ENCODE peak calls at places on chromosomes 5 and 9, in eight cellular contexts. D is DND-41, P is body of pancreas, R is right atrium auricular region, S is fibroblast of lung, U is dorsolateral prefrontal cortex, X is foreskin fibroblast, H is Caco-2. L is an unnamed sample.

GRCh38 chr5:151571270-151572173 is 19.6 kb downstream of the FAT2 start:
- DNase-seq in X (no peak), U (no peak), H (no peak), P (no peak), S (no peak), R (no peak), D (no peak), L (no peak)

GRCh38 chr5:93503598-93504067 is 77.4 kb downstream of the NR2F1-AS1 start:
- DNase-seq in S (peak; percentile 97), H (no peak), P (no peak), D (no peak), R (no peak), X (peak; percentile 90), U (no peak), L (peak; percentile 96)

GRCh38 chr5:96977228-96977627 is 41.3 kb downstream of the LNPEP start:
- DNase-seq in P (no peak), U (no peak), R (no peak), D (no peak), S (no peak), H (no peak), X (no peak), L (no peak)

GRCh38 chr5:33462456-33462855 is 21.7 kb downstream of the TARS1 start:
- DNase-seq in S (peak; percentile 66), R (no peak), U (no peak), X (no peak), D (no peak), H (no peak), P (no peak), L (no peak)

GRCh38 chr9:119368681-119369581 is at the start of gene BRINP1:
- DNase-seq in X (no peak), H (no peak), P (peak; percentile 15), S (peak; percentile 74), D (no peak), R (no peak), U (peak; percentile 73), L (peak; percentile 23)

GRCh38 chr5:4230531-4230904 is 634.9 kb downstream of the IRX1 start:
- DNase-seq in H (no peak), D (no peak), R (no peak), U (no peak), P (no peak), S (no peak), X (no peak), L (no peak)

GRCh38 chr5:134249469-134250379 is 23.9 kb upstream of the PPP2CA start:
- DNase-seq in R (no peak), H (no peak), X (peak; percentile 66), P (no peak), S (no peak), U (no peak), D (no peak), L (no peak)

GRCh38 chr5:76547242-76547890 is 75.8 kb downstream of the F2RL2 start:
- DNase-seq in X (no peak), S (no peak), R (no peak), U (no peak), D (no peak), H (no peak), P (peak; percentile 40), L (no peak)

GRCh38 chr9:22008662-22009562 is at the start of gene CDKN2B:
- DNase-seq in P (peak; percentile 97), R (peak; percentile 93), S (peak; percentile 94), X (peak; percentile 97), D (no peak), U (peak; percentile 85), H (peak; percentile 94), L (peak; percentile 97)

GRCh38 chr5:9721161-9721560 is 91.0 kb upstream of the TAS2R1 start:
- DNase-seq in P (no peak), U (no peak), D (no peak), R (no peak), X (no peak), H (no peak), S (no peak), L (no peak)

GRCh38 chr9:101578378-101578777 is 16.4 kb downstream of the PPP3R2 start:
- DNase-seq in R (no peak), P (no peak), H (no peak), U (no peak), S (peak; percentile 40), D (no peak), X (no peak), L (peak; percentile 56)

GRCh38 chr5:178338750-178339144 is 106.1 kb upstream of the PHYKPL start:
- DNase-seq in R (no peak), S (no peak), H (no peak), X (no peak), U (no peak), D (no peak), P (no peak), L (no peak)

GRCh38 chr9:90805006-90805993 is 3.7 kb downstream of the SYK start:
- DNase-seq in D (no peak), P (no peak), S (no peak), H (no peak), R (no peak), X (no peak), U (no peak), L (no peak)

GRCh38 chr9:132192728-132193127 is 30.9 kb downstream of the NTNG2 start:
- DNase-seq in H (no peak), S (no peak), U (peak; percentile 80), P (no peak), R (no peak), D (no peak), X (no peak), L (no peak)

GRCh38 chr5:10729320-10730133 is 31.5 kb downstream of the DAP start:
- DNase-seq in R (no peak), D (no peak), H (no peak), X (no peak), U (no peak), P (no peak), S (no peak), L (no peak)

GRCh38 chr5:24591426-24591825 is 53.4 kb downstream of the CDH10 start:
- DNase-seq in X (no peak), D (no peak), S (no peak), U (no peak), P (no peak), H (no peak), R (no peak), L (no peak)

GRCh38 chr5:159550951-159551350 is 220.7 kb upstream of the IL12B start:
- DNase-seq in S (peak; percentile 17), U (no peak), D (no peak), P (no peak), R (no peak), H (no peak), X (no peak), L (no peak)

GRCh38 chr5:159552751-159553150 is 222.5 kb upstream of the IL12B start:
- DNase-seq in X (peak; percentile 64), S (peak; percentile 82), P (no peak), H (no peak), U (no peak), D (no peak), R (no peak), L (peak; percentile 87)

GRCh38 chr5:159555084-159555483 is 224.8 kb upstream of the IL12B start:
- DNase-seq in U (no peak), X (no peak), R (no peak), P (no peak), H (no peak), D (no peak), S (no peak), L (no peak)

GRCh38 chr5:159549046-159549445 is 218.8 kb upstream of the IL12B start:
- DNase-seq in R (no peak), D (no peak), S (no peak), H (no peak), X (no peak), P (no peak), U (no peak), L (no peak)

DNA sequence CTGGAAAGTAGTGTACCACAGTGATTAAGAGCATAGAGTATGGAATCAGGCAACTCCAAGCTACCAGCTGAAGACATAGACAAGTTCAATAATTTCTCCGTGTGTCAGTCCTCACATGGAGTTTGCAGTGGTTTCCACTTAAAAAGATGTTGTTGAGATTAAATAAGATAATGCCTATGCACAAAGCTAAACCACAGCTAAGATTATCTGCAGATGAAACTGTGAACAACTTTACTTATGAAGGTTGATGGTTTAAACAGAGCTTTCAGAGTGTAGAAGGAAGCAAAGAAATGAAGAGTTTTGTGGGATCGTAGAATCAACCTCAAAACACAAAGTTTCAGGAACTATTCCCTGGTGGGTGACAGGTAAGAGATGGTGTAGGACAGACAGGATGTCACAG is 223.5 kb upstream of the IL12B start:
- DNase-seq in H (no peak), S (no peak), P (no peak), X (no peak), U (no peak), D (no peak), R (no peak), L (no peak)
- H3K4me3 ChIP-seq in H (no peak overlapping the region), S (no peak overlapping the region), P (no peak overlapping the region), X (no peak overlapping the region), U (no peak overlapping the region), D (no peak overlapping the region), R (no peak overlapping the region), L (no peak overlapping the region)

DNA sequence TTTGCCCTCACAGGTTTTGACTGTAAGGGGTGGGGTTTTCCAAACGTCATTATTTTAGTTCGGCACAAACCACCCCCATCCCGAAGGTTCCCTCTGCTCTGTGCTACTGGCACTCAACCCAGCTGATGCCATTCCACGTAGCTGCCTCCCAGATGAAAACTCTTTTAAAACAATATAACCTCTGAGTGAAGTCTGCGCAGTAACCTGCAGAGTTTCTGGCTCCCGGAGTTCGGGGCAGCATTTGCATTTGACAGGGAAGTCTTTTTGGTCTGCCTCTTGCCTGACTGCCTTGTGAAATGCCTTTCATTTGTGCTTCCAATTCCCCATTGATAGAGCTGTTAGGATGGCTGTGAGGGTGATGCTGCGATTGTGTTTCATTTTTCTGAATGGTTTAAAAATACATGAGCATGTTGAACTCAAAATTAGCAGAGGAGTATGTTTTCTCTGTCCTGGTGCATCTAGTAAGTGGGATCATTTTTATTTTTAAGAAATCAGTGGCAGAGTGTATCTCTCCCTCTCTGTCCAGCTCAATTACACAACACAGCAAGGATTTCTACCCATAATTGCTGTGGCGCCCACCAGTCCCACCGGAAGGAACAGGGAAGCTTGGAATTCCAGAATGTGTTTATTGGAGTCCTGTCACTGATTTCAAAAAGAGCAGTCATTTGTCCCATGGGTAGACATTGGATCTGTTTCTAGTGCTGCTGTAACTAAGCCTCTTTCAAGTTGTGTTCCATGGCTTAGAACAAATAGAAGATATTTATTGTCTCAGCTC is 24.8 kb downstream of the ADCY2 start:
- DNase-seq in S (no peak), U (no peak), P (no peak), H (no peak), X (no peak), D (no peak), R (no peak), L (no peak)
- TF ChIP-seq CTCF in S (no peak), U (no peak), P (no peak), H (no peak), X (no peak), D (no peak), R (no peak), L (no peak)

GRCh38 chr9:124206391-124206790 is 51.4 kb upstream of the NEK6 start:
- DNase-seq in D (no peak), H (no peak), S (no peak), X (no peak), U (no peak), P (no peak), R (no peak), L (no peak)
- H3K4me3 ChIP-seq in D (no peak overlapping the region), H (no peak overlapping the region), S (no peak overlapping the region), X (no peak overlapping the region), U (no peak overlapping the region), P (no peak overlapping the region), R (no peak overlapping the region), L (no peak overlapping the region)

DNA sequence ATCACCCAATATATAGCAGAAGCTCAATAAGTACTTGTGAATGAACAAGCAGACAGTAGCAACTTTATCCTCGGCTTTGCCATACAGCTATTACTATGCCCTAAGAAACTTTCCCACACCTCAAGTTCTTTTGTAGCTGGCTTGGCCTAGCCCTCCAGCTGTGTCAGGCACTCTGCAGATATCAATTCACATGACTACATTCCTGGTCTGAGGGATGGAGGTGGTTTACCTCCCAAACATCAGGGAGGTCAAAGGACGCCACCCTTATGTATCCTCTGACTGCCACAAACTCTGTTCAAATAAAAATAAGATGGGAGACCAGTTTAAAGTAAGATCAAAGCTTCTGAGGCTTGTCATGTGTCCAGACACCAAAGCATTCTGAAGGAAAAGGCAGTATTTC is 416.3 kb downstream of the PIK3R1 start:
- DNase-seq in S (no peak), X (no peak), D (no peak), U (no peak), H (peak; percentile 51), P (no peak), R (no peak), L (no peak)
- TF ChIP-seq CTCF in S (no peak), X (no peak), D (no peak), U (no peak), H (no peak), P (no peak), R (no peak), L (no peak)